ENCODE peak calls at places on chromosomes 12 and 14, in ten cellular contexts. U is lower lobe of right lung; D is aorta; Y is Right ventricle myocardium inferior; K is effector memory CD8-positive, alpha-beta T cell; Q is activated B cell treated with CpG ODN at 0.5 μM for 24 hours; J is activated CD4-positive, alpha-beta T cell treated with anti-CD3 and anti-CD28 coated beads for 36 hours; X is A549; O is K562; W is left lung. Z is an unnamed sample.

GRCh38 chr12:122086641-122087285 is 8.2 kb downstream of the MLXIP start:
- ATAC-seq in U (no peak), D (no peak), Y (peak; percentile 49), K (no peak), Q (no peak), J (no peak), X (no peak), O (no peak), W (no peak), Z (no peak)

GRCh38 chr14:95234426-95234825 is 77.1 kb upstream of the DICER1 start:
- ATAC-seq in U (peak; percentile 82), D (no peak), Y (no peak), K (no peak), Q (no peak), J (no peak), X (no peak), O (no peak), W (peak; percentile 67), Z (no peak)

GRCh38 chr14:36757730-36758286 is 96.1 kb downstream of the PAX9 start:
- ATAC-seq in U (no peak), D (no peak), Y (no peak), K (no peak), Q (no peak), J (no peak), X (no peak), O (no peak), W (no peak), Z (no peak)

GRCh38 chr12:95582230-95583058 is 31.2 kb upstream of the USP44 start:
- ATAC-seq in U (peak; percentile 67), D (no peak), Y (peak; percentile 69), K (no peak), Q (no peak), J (no peak), X (peak; percentile 91), O (peak; percentile 59), W (peak; percentile 78), Z (no peak)

GRCh38 chr14:24100197-24100981 is 6.3 kb downstream of the PCK2 start:
- ATAC-seq in U (no peak), D (no peak), Y (no peak), K (no peak), Q (no peak), J (no peak), X (no peak), O (peak; percentile 12), W (no peak), Z (no peak)

GRCh38 chr12:101781834-101782543 is 42.7 kb upstream of the SYCP3 start:
- ATAC-seq in U (no peak), D (no peak), Y (no peak), K (peak; percentile 26), Q (no peak), J (peak; percentile 71), X (no peak), O (no peak), W (no peak), Z (peak; percentile 39)

GRCh38 chr14:55120466-55121144 is 8.4 kb upstream of the LGALS3 start:
- ATAC-seq in U (peak; percentile 45), D (no peak), Y (peak; percentile 8), K (peak; percentile 53), Q (no peak), J (no peak), X (no peak), O (no peak), W (peak; percentile 3), Z (no peak)

GRCh38 chr14:24847568-24847967 is 202.4 kb downstream of the STXBP6 start:
- ATAC-seq in U (no peak), D (no peak), Y (no peak), K (no peak), Q (no peak), J (no peak), X (no peak), O (no peak), W (no peak), Z (no peak)

GRCh38 chr14:75521415-75522199 is 662 bp upstream of the BATF start:
- ATAC-seq in U (peak; percentile 54), D (no peak), Y (no peak), K (peak; percentile 14), Q (peak; percentile 22), J (peak; percentile 25), X (peak; percentile 21), O (no peak), W (no peak), Z (peak; percentile 52)

Z was measured in stimulated activated memory B cell treated with anti-CD40 and anti-IgM and Interleukin-4, amounts not matched to agents 10 μg/mL and 1 μg/mL and 100 μg/mL, for 72 hours.